ENCODE peak calls at places on chromosomes 12 and 14, in four cellular contexts. U is MM.1S, Z is HepG2, W is psoas muscle. Q is an unnamed sample.

GRCh38 chr12:27573972-27574371 is 50.0 kb downstream of the PPFIBP1 start:
- DNase-seq in W (no peak), Z (no peak), U (no peak), Q (no peak)

GRCh38 chr12:49288412-49288853 is 6.5 kb upstream of the PRPH start:
- DNase-seq in U (peak), Z (peak), W (no peak), Q (no peak)

GRCh38 chr12:5778823-5779222 is 166.2 kb downstream of the ANO2 start:
- DNase-seq in U (no peak), Z (no peak), W (no peak), Q (no peak)

GRCh38 chr14:68793734-68794129 is 865 bp upstream of the ZFP36L1 start:
- DNase-seq in Z (no peak), U (peak), W (no peak), Q (no peak)

GRCh38 chr12:91493308-91493707 is 310.7 kb upstream of the DCN start:
- DNase-seq in Z (no peak), W (no peak), U (no peak), Q (no peak)

GRCh38 chr12:12582193-12582881 is 19.7 kb upstream of the DUSP16 start:
- DNase-seq in Z (no peak), U (no peak), W (no peak), Q (no peak)

GRCh38 chr14:41830679-41831078 is 224.0 kb downstream of the LRFN5 start:
- DNase-seq in Z (no peak), W (no peak), U (no peak), Q (no peak)

GRCh38 chr14:39368261-39368959 is 63.8 kb downstream of the FBXO33 start:
- DNase-seq in W (peak), Z (peak), U (no peak), Q (no peak)

GRCh38 chr12:47800582-47800981 is 19.1 kb downstream of the HDAC7 start:
- DNase-seq in W (no peak), Z (no peak), U (no peak), Q (no peak)

GRCh38 chr12:92408072-92408900 is 262.6 kb upstream of the BTG1 start:
- DNase-seq in U (peak), W (no peak), Z (peak), Q (peak)

GRCh38 chr14:68971411-68972035 is 7.6 kb downstream of the ACTN1 start:
- DNase-seq in W (no peak), Z (no peak), U (no peak), Q (no peak)

GRCh38 chr14:77037886-77038511 is 9.5 kb upstream of the IRF2BPL start:
- DNase-seq in U (no peak), W (no peak), Z (no peak), Q (no peak)

GRCh38 chr12:132501189-132501940 is 11.4 kb downstream of the FBRSL1 start:
- DNase-seq in W (no peak), U (no peak), Z (no peak), Q (no peak)

GRCh38 chr12:132502149-132502881 is 12.4 kb downstream of the FBRSL1 start:
- DNase-seq in Z (no peak), W (no peak), U (no peak), Q (no peak)

GRCh38 chr12:132498931-132499330 is 9.0 kb downstream of the FBRSL1 start:
- DNase-seq in U (no peak), Z (no peak), W (no peak), Q (no peak)

GRCh38 chr12:132500137-132500855 is 10.3 kb downstream of the FBRSL1 start:
- DNase-seq in U (no peak), Z (no peak), W (no peak), Q (no peak)

DNA sequence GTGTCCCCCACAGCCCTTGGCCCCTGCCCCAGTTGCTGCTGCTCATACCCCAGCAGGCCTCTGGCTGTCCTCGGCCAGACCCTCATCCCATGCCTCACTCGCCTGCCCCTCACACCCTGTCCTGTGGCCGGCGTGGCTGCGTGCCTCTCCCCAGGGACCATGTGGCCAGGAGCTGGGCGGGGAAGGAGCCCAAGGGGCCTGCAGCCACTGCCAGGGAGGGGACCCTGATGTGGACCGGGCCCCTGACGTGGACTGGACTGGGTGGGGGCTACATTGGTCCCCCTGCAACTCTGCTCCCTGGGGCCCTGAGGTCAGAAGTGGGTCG is 10.9 kb downstream of the FBRSL1 start:
- DNase-seq in W (no peak), Z (no peak), U (no peak), Q (no peak)
- H3K27ac ChIP-seq in W (no peak), Z (no peak), U (no peak), Q (no peak)

GRCh38 chr12:120213758-120214157 is 12.8 kb upstream of the RPLP0 start:
- DNase-seq in W (no peak), Z (no peak), U (no peak), Q (no peak)
- H3K4me3 ChIP-seq in W (no peak), Z (no peak), U (no peak), Q (no peak)

GRCh38 chr14:21023817-21024667 is 819 bp downstream of the NDRG2 start:
- DNase-seq in U (no peak), W (peak), Z (peak), Q (peak)

GRCh38 chr14:21024668-21025373 is at the start of gene NDRG2:
- DNase-seq in W (peak), Z (peak), U (peak), Q (peak)

GRCh38 chr14:21025374-21026151 is 702 bp upstream of the NDRG2 start:
- DNase-seq in U (no peak), W (peak), Z (no peak), Q (no peak)

GRCh38 chr14:21026988-21027315 is 2.1 kb upstream of the NDRG2 start:
- DNase-seq in W (peak), U (no peak), Z (no peak), Q (no peak)

GRCh38 chr14:21026251-21026987 is 1.6 kb upstream of the NDRG2 start:
- DNase-seq in Z (no peak), W (peak), U (no peak), Q (no peak)
- H3K27ac ChIP-seq in Z (peak), W (peak), U (no peak), Q (no peak)

GRCh38 chr12:77687346-77687745 is 143.3 kb upstream of the NAV3 start:
- DNase-seq in U (no peak), Z (no peak), W (no peak), Q (no peak)

GRCh38 chr12:77682488-77682887 is 148.2 kb upstream of the NAV3 start:
- DNase-seq in W (no peak), U (no peak), Z (no peak), Q (no peak)

GRCh38 chr12:77686760-77687159 is 143.9 kb upstream of the NAV3 start:
- DNase-seq in W (no peak), U (no peak), Z (no peak), Q (no peak)

GRCh38 chr12:77685906-77686305 is 144.8 kb upstream of the NAV3 start:
- DNase-seq in W (no peak), U (no peak), Z (no peak), Q (no peak)

DNA sequence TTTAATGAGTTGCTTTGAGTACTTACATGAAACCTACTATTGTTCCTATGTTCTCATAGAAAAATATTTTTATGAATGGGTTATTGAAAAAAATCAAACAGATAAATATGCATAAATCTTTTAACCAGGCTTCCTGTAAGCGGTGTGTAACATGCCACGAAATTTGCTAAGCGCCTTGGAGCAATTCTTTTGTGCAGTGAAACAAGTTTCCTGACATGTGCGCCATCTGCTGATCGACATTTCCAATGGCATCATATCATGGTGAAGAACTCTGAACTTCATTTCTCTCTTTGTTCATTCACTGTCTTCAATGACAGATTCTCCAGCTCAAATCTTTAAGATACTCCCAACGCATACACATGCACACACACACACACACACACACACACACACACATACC is 145.6 kb upstream of the NAV3 start:
- DNase-seq in U (peak), W (peak), Z (peak), Q (no peak)
- H3K4me3 ChIP-seq in U (no peak), W (peak), Z (no peak), Q (no peak)

DNA sequence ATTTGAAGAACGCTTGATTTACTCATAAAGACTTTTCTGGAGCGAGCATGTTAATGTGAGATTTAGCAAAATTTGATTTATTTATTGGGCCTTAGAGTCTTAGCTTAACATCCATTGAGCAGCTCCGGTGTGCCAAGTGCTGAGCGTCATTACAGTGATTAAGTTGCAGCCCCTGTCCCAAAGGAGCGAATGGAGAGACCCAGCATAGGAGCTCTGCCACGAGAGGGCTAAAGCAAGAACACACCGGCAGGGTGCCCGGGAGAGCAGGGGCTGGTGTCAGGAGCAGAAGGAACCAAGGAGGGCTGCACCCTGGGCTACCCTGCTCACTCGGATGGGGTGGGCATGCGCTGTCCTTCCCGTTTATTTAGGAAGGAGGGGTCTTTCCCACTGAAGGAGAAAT is 50.6 kb downstream of the PPP2R5C start:
- DNase-seq in Z (no peak), U (no peak), W (no peak), Q (no peak)
- H3K27ac ChIP-seq in Z (no peak), U (no peak), W (peak), Q (peak)

GRCh38 chr12:53010955-53011354 is 4.7 kb downstream of the EIF4B start:
- DNase-seq in U (no peak), Z (no peak), W (no peak), Q (no peak)
- H3K4me3 ChIP-seq in U (no peak), Z (peak), W (no peak), Q (no peak)

DNA sequence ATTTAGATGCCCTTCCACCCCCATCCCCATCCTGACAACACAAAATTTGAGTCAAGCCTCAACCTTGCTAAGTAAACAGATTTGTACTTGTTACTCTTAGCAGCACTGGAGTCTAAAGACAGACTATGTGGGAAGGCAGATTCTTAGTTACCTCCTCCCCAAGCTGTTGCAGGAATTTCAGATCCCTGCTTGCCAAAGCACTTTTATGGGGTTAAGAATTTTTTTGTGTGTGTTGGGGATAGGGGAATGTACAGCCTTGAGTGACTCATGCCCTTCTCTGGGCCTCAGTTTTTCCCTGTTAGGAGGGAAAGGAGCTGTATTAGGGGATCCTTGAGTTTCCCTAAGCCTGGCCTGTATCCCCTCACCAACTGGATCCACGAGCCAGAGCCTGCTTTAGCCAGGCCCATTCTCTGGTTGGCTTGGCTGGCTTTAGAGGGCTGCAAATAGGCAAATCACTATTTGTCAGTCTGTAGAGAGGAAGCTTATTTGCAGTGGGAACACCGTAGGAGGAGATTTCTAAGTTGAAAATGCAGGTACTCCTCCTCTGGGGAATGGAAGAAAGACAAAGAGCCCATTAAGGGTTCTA is 27.7 kb upstream of the RNU6-8 start:
- DNase-seq in Z (no peak), W (no peak), U (no peak), Q (no peak)
- H3K27ac ChIP-seq in Z (no peak), W (no peak), U (no peak), Q (no peak)